ENCODE peak calls at places on chromosomes 3 and 15, in nine cellular contexts. T, M, S, N, X, P, L, G and E are unnamed samples.

GRCh38 chr3:29922990-29923746 is 642.3 kb downstream of the RBMS3 start:
- DNase-seq in G (peak), N (peak), P (peak), M (no peak), L (no peak), T (no peak), X (peak), S (no peak), E (peak)

GRCh38 chr3:189621948-189622603 is 9.1 kb upstream of the TP63 start:
- DNase-seq in M (no peak), X (no peak), S (no peak), L (no peak), P (no peak), T (no peak), N (no peak), G (no peak), E (no peak)

GRCh38 chr15:45855907-45856579 is 221.2 kb downstream of the SQOR start:
- DNase-seq in L (no peak), M (no peak), N (no peak), S (no peak), T (no peak), X (no peak), G (peak), P (no peak), E (no peak)

GRCh38 chr15:90600954-90601353 is 71.2 kb downstream of the CRTC3 start:
- DNase-seq in X (no peak), S (no peak), G (no peak), T (no peak), M (no peak), P (no peak), N (no peak), L (no peak), E (no peak)

GRCh38 chr3:127753898-127754410 is 68.4 kb downstream of the MGLL start:
- DNase-seq in G (no peak), M (no peak), P (no peak), N (no peak), T (peak), S (no peak), X (no peak), L (no peak), E (no peak)

GRCh38 chr15:98853161-98853560 is 154.4 kb downstream of the PGPEP1L start:
- DNase-seq in S (peak), T (peak), M (peak), N (peak), X (peak), P (peak), L (peak), G (peak), E (peak)

GRCh38 chr15:24862726-24863521 is 91.9 kb upstream of the SNRPN start:
- DNase-seq in P (no peak), X (no peak), G (no peak), N (no peak), S (no peak), T (no peak), M (no peak), L (no peak), E (no peak)

GRCh38 chr3:150480802-150481201 is 65.5 kb downstream of the SERP1 start:
- DNase-seq in S (no peak), L (no peak), M (no peak), T (no peak), X (no peak), N (no peak), P (no peak), G (no peak), E (no peak)

GRCh38 chr3:31704651-31705179 is 172.0 kb downstream of the STT3B start:
- DNase-seq in M (no peak), P (no peak), S (peak), N (peak), X (no peak), T (no peak), L (no peak), G (peak), E (peak)

GRCh38 chr3:107065094-107065861 is 312.0 kb upstream of the CCDC54 start:
- DNase-seq in P (no peak), M (no peak), X (peak), N (no peak), S (no peak), G (peak), T (no peak), L (no peak), E (no peak)

GRCh38 chr15:72110355-72110754 is 7.6 kb downstream of the MYO9A start:
- DNase-seq in P (no peak), T (no peak), M (no peak), G (no peak), N (no peak), S (no peak), X (no peak), L (no peak), E (no peak)

GRCh38 chr3:58537412-58538301 is 667 bp upstream of the ACOX2 start:
- DNase-seq in N (no peak), P (no peak), M (no peak), X (no peak), T (peak), L (no peak), G (no peak), S (no peak), E (no peak)

GRCh38 chr15:35934383-35935049 is 388.6 kb upstream of the DPH6 start:
- DNase-seq in S (no peak), N (no peak), L (no peak), X (no peak), G (no peak), T (peak), M (no peak), P (no peak), E (no peak)